ENCODE peak calls at places on chromosomes 16 and 17, in seven cellular contexts. C is COR-L47; H is Panc1; Y is activated CD8-positive, alpha-beta memory T cell treated with anti-CD3 and anti-CD28 coated beads for 48 hours; G is heart right ventricle; V is MV-4-11; R is GM12864. N is an unnamed sample.

GRCh38 chr17:82458885-82459424 is 414 bp downstream of the NARF start:
- DNase-seq in V (no peak), G (no peak), R (no peak), H (no peak), Y (no peak), C (no peak), N (no peak)

GRCh38 chr16:51225902-51226301 is 74.8 kb upstream of the SALL1 start:
- DNase-seq in G (no peak), V (no peak), R (no peak), H (no peak), Y (no peak), C (peak), N (peak)

GRCh38 chr16:68369697-68370096 is 58.9 kb downstream of the PRMT7 start:
- DNase-seq in C (no peak), G (no peak), H (no peak), V (peak), Y (peak), R (peak), N (no peak)

GRCh38 chr17:54426287-54426886 is 474.3 kb upstream of the TOM1L1 start:
- DNase-seq in C (peak), R (no peak), G (no peak), Y (no peak), V (peak), H (no peak), N (no peak)

GRCh38 chr17:64161380-64161779 is 31.4 kb upstream of the ERN1 start:
- DNase-seq in R (no peak), G (no peak), Y (no peak), V (no peak), C (no peak), H (no peak), N (no peak)

GRCh38 chr17:79183221-79184158 is 108.9 kb downstream of the ENGASE start:
- DNase-seq in H (no peak), Y (no peak), G (no peak), V (no peak), R (no peak), C (peak), N (no peak)

GRCh38 chr16:58054289-58054688 is 28.7 kb downstream of the MMP15 start:
- DNase-seq in V (peak), Y (no peak), R (no peak), G (no peak), H (no peak), C (no peak), N (no peak)

GRCh38 chr16:69204106-69204655 is 17.2 kb downstream of the SNTB2 start:
- DNase-seq in R (no peak), C (no peak), V (peak), Y (no peak), H (no peak), G (no peak), N (no peak)